ENCODE peak calls at places on chromosomes 11 and 22, in five cellular contexts. J is prostate gland, Y is PC-9, U is astrocyte, W is aorta. V is an unnamed sample.

GRCh38 chr22:36467042-36467810 is 14.2 kb downstream of the TXN2 start:
- DNase-seq in J (no peak), Y (peak; percentile 73), U (peak; percentile 91), W (peak; percentile 83), V (peak; percentile 60)

GRCh38 chr22:19620742-19621371 is 93.4 kb upstream of the SEPTIN5 start:
- DNase-seq in J (no peak), Y (no peak), U (no peak), W (no peak), V (no peak)

GRCh38 chr11:10325398-10326079 is 20.7 kb downstream of the ADM start:
- DNase-seq in J (no peak), Y (no peak), U (peak; percentile 91), W (no peak), V (no peak)

GRCh38 chr11:122727101-122727929 is 71.8 kb downstream of the UBASH3B start:
- DNase-seq in J (no peak), Y (no peak), U (no peak), W (no peak), V (no peak)

GRCh38 chr22:49017769-49018330 is 809.8 kb downstream of the BRD1 start:
- DNase-seq in J (no peak), Y (no peak), U (no peak), W (peak; percentile 32), V (no peak)

GRCh38 chr11:3853935-3854659 is 1.4 kb upstream of the STIM1 start:
- DNase-seq in J (peak; percentile 41), Y (no peak), U (no peak), W (no peak), V (peak; percentile 61)

GRCh38 chr11:68999093-68999747 is 13.8 kb downstream of the MRGPRF start:
- DNase-seq in J (no peak), Y (no peak), U (no peak), W (peak; percentile 60), V (no peak)

GRCh38 chr11:111729441-111729840 is 36.7 kb downstream of the PPP2R1B start:
- DNase-seq in J (no peak), Y (no peak), U (no peak), W (no peak), V (no peak)

GRCh38 chr22:47794851-47795250 is 1032.4 kb downstream of the TBC1D22A start:
- DNase-seq in J (no peak), Y (no peak), U (no peak), W (no peak), V (no peak)

GRCh38 chr11:22734628-22735345 is 68.4 kb downstream of the GAS2 start:
- DNase-seq in J (no peak), Y (no peak), U (no peak), W (no peak), V (no peak)

GRCh38 chr11:75160328-75160757 is 9.4 kb downstream of the SLCO2B1 start:
- DNase-seq in J (no peak), Y (no peak), U (no peak), W (no peak), V (no peak)

GRCh38 chr11:96067160-96067559 is 143.3 kb upstream of the MTMR2 start:
- DNase-seq in J (no peak), Y (no peak), U (no peak), W (no peak), V (no peak)

GRCh38 chr11:75186999-75187398 is 36.1 kb downstream of the SLCO2B1 start:
- DNase-seq in J (no peak), Y (no peak), U (no peak), W (no peak), V (no peak)

GRCh38 chr22:36885474-36885873 is 24.7 kb downstream of the NCF4 start:
- DNase-seq in J (no peak), Y (no peak), U (no peak), W (no peak), V (no peak)

GRCh38 chr11:134995746-134996145 is 583.7 kb upstream of the B3GAT1 start:
- DNase-seq in J (no peak), Y (no peak), U (no peak), W (no peak), V (no peak)

GRCh38 chr11:17743808-17744119 is 9.2 kb downstream of the KCNC1 start:
- DNase-seq in J (no peak), Y (peak; percentile 10), U (peak; percentile 75), W (peak; percentile 45), V (no peak)

GRCh38 chr11:36014906-36015305 is 71.0 kb downstream of the LDLRAD3 start:
- DNase-seq in J (no peak), Y (no peak), U (no peak), W (no peak), V (peak; percentile 78)

GRCh38 chr11:117831661-117832415 is 7.3 kb upstream of the FXYD2 start:
- DNase-seq in J (no peak), Y (no peak), U (no peak), W (peak; percentile 50), V (no peak)

GRCh38 chr11:6229911-6230310 is 4.5 kb downstream of the FHIP1B start:
- DNase-seq in J (no peak), Y (no peak), U (no peak), W (no peak), V (no peak)

GRCh38 chr11:1126935-1127663 is 30.7 kb upstream of the MUC5AC start:
- DNase-seq in J (no peak), Y (no peak), U (no peak), W (peak; percentile 71), V (no peak)

GRCh38 chr11:87754685-87755084 is 420.6 kb downstream of the RAB38 start:
- DNase-seq in J (no peak), Y (no peak), U (no peak), W (no peak), V (no peak)

GRCh38 chr11:35035894-35036408 is 103.0 kb upstream of the CD44 start:
- DNase-seq in J (no peak), Y (peak; percentile 22), U (peak; percentile 98), W (no peak), V (no peak)

GRCh38 chr11:66146940-66147339 is 76.9 kb downstream of the PACS1 start:
- DNase-seq in J (no peak), Y (no peak), U (no peak), W (no peak), V (no peak)

GRCh38 chr11:134331565-134332188 is at the start of gene GLB1L2:
- DNase-seq in J (peak; percentile 76), Y (peak; percentile 73), U (no peak), W (peak; percentile 90), V (peak; percentile 72)

GRCh38 chr22:19527861-19528417 is 3.7 kb upstream of the CLDN5 start:
- DNase-seq in J (no peak), Y (no peak), U (peak; percentile 24), W (peak; percentile 50), V (no peak)

GRCh38 chr11:113562981-113563461 is 87.8 kb upstream of the DRD2 start:
- DNase-seq in J (peak; percentile 16), Y (no peak), U (no peak), W (no peak), V (no peak)

GRCh38 chr11:120511804-120512726 is 517 bp downstream of the GRIK4 start:
- DNase-seq in J (no peak), Y (no peak), U (no peak), W (no peak), V (no peak)

GRCh38 chr22:34055525-34056200 is 135.4 kb upstream of the LARGE1 start:
- DNase-seq in J (no peak), Y (no peak), U (no peak), W (no peak), V (peak; percentile 17)

GRCh38 chr11:12402027-12402426 is 24.7 kb downstream of the PARVA start:
- DNase-seq in J (no peak), Y (no peak), U (peak; percentile 39), W (no peak), V (no peak)

GRCh38 chr22:21573750-21574494 is 6.4 kb downstream of the UBE2L3 start:
- DNase-seq in J (no peak), Y (no peak), U (no peak), W (no peak), V (no peak)

GRCh38 chr11:34063061-34063795 is 11.7 kb downstream of the CAPRIN1 start:
- DNase-seq in J (no peak), Y (no peak), U (no peak), W (no peak), V (no peak)

GRCh38 chr11:76322593-76323341 is 58.2 kb downstream of the THAP12 start:
- DNase-seq in J (no peak), Y (no peak), U (no peak), W (peak; percentile 32), V (no peak)

GRCh38 chr11:60872124-60872951 is 5.0 kb downstream of the ZP1 start:
- DNase-seq in J (no peak), Y (no peak), U (peak; percentile 30), W (no peak), V (peak; percentile 76)

GRCh38 chr11:34427171-34427805 is 11.4 kb upstream of the CAT start:
- DNase-seq in J (no peak), Y (peak; percentile 41), U (peak; percentile 85), W (no peak), V (no peak)

DNA sequence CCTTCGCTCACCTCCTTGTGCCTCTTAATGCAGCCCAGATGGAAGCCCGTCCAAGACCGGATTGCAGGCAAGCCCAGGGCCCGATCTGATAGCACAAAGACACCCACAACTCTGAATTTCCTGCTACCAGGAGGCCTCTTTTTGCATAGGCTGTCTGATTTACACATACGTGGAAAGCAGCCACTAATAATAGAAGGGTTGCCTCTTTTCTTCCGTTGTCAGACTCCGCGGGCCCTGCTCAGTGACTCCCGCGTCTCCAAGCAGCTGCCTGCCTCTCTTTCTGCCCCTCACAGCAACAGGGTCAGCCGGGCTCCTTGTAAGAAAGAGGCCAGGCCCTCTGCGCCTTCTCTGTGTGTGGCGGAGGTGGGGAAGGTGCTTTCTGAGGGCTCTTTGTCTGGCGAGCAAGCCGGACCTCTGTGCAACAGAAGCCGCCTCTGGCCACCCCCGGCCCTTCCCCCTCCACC is 26.7 kb downstream of the FLI1 start:
- DNase-seq in J (no peak), Y (no peak), U (peak; percentile 42), W (no peak), V (peak; percentile 58)
- H3K4me3 ChIP-seq in J (no peak overlapping the region), Y (no peak overlapping the region), U (no peak overlapping the region), W (no peak overlapping the region), V (peak overlapping the region; percentile 2)

DNA sequence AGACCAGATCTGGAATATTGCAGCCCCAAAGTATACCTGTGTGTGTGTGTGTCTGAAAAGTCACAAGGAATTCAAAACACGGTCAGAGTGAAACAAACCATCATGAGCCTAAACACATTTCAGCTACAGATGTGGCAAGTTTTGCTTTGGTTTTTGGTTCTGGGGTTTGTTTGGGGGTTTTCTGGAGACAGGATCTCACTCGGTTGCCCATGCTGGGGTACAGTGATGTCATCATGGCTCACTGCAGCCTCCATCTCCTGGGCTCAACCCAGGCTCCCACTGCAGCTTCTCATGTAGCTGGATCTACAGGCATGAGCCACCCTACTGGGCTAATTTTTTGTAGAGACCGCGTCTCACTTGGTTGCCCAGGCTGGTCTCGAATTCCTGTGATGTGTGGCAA is 41.4 kb upstream of the PHF21A start:
- DNase-seq in J (no peak), Y (no peak), U (no peak), W (no peak), V (no peak)
- H3K27me3 ChIP-seq in J (no peaks in the 10 kb centered on the region), Y (no peaks in the 10 kb centered on the region), U (peaks cover 55% of the 10 kb centered on the region), W (no peaks in the 10 kb centered on the region), V (no peaks in the 10 kb centered on the region)

DNA sequence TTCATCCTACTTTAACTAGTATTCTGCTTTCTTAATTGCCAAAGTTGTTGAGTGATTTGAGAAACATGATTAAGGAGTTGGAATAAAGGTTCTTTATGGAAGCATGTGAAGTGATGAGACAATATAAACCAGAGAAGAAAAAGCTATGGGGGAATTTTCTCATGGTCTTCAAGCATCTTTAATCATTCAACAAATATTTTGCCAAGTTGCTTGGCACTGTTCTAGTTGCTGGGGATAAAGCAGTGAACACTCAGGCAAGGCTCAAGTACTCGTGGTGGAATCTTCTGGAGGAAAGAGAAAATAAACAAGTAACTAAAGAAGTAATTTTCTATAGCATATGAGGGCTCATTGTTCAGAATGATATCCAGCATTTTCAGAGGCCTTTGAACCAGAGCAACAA is 9.2 kb upstream of the PIWIL4 start:
- DNase-seq in J (no peak), Y (no peak), U (peak; percentile 66), W (no peak), V (no peak)
- H3K4me3 ChIP-seq in J (no peak overlapping the region), Y (no peak overlapping the region), U (no peak overlapping the region), W (no peak overlapping the region), V (no peak overlapping the region)

GRCh38 chr11:2153581-2154194 is 7.3 kb downstream of the INS start:
- DNase-seq in J (no peak), Y (no peak), U (no peak), W (no peak), V (no peak)
- H3K27me3 ChIP-seq in J (peaks cover 3% of the 10 kb centered on the region), Y (no peaks in the 10 kb centered on the region), U (peaks cover 25% of the 10 kb centered on the region), W (no peaks in the 10 kb centered on the region), V (no peaks in the 10 kb centered on the region)

V was measured in right cardiac atrium.